ENCODE peak calls at places on chromosome 12, in seven cellular contexts. W is osteocyte, V is right atrium auricular region, H is astrocyte of the spinal cord, S is lower leg skin, N is coronary artery, A is uterus. F is an unnamed sample.

GRCh38 chr12:127909031-127909430 is 357.9 kb upstream of the TMEM132C start:
- DNase-seq in W (no peak), V (no peak), H (peak), S (no peak), N (no peak), A (no peak), F (no peak)

GRCh38 chr12:1435044-1435443 is 159.3 kb downstream of the FBXL14 start:
- DNase-seq in W (no peak), V (no peak), H (no peak), S (no peak), N (no peak), A (no peak), F (no peak)

GRCh38 chr12:122528582-122528981 is 1.5 kb downstream of the KNTC1 start:
- DNase-seq in W (no peak), V (no peak), H (no peak), S (no peak), N (no peak), A (no peak), F (no peak)

GRCh38 chr12:22275847-22276246 is 58.7 kb downstream of the ST8SIA1 start:
- DNase-seq in W (peak), V (peak), H (peak), S (peak), N (peak), A (peak), F (no peak)

GRCh38 chr12:452667-453210 is 7.0 kb upstream of the B4GALNT3 start:
- DNase-seq in W (no peak), V (no peak), H (no peak), S (no peak), N (no peak), A (no peak), F (no peak)

GRCh38 chr12:25313591-25313990 is 62.9 kb upstream of the KRAS start:
- DNase-seq in W (no peak), V (no peak), H (peak), S (no peak), N (no peak), A (no peak), F (no peak)

GRCh38 chr12:29703528-29703927 is 80.2 kb downstream of the TMTC1 start:
- DNase-seq in W (no peak), V (no peak), H (no peak), S (no peak), N (no peak), A (no peak), F (no peak)

GRCh38 chr12:54207539-54208267 is 18.9 kb upstream of the SMUG1 start:
- DNase-seq in W (peak), V (peak), H (peak), S (peak), N (no peak), A (peak), F (no peak)

GRCh38 chr12:120356567-120357030 is 12.4 kb downstream of the MSI1 start:
- DNase-seq in W (peak), V (peak), H (peak), S (peak), N (peak), A (peak), F (peak)

GRCh38 chr12:127811988-127812387 is 455.0 kb upstream of the TMEM132C start:
- DNase-seq in W (no peak), V (no peak), H (peak), S (no peak), N (no peak), A (peak), F (no peak)

GRCh38 chr12:64608901-64609542 is 1.3 kb upstream of the RASSF3 start:
- DNase-seq in W (no peak), V (peak), H (peak), S (peak), N (no peak), A (peak), F (peak)

GRCh38 chr12:24853588-24853987 is 95.3 kb downstream of the BCAT1 start:
- DNase-seq in W (no peak), V (no peak), H (peak), S (no peak), N (no peak), A (no peak), F (no peak)

GRCh38 chr12:48937170-48937569 is 11.9 kb upstream of the FKBP11 start:
- DNase-seq in W (no peak), V (no peak), H (no peak), S (no peak), N (no peak), A (no peak), F (no peak)

GRCh38 chr12:120095356-120096135 is 21.0 kb downstream of the RAB35 start:
- DNase-seq in W (no peak), V (no peak), H (no peak), S (no peak), N (no peak), A (no peak), F (no peak)

GRCh38 chr12:122090759-122091535 is 12.4 kb downstream of the MLXIP start:
- DNase-seq in W (no peak), V (no peak), H (peak), S (no peak), N (no peak), A (peak), F (peak)

GRCh38 chr12:47267571-47267970 is 187.8 kb upstream of the AMIGO2 start:
- DNase-seq in W (no peak), V (no peak), H (no peak), S (no peak), N (no peak), A (no peak), F (no peak)

GRCh38 chr12:27552886-27553560 is 29.0 kb downstream of the PPFIBP1 start:
- DNase-seq in W (no peak), V (no peak), H (no peak), S (no peak), N (no peak), A (peak), F (no peak)

GRCh38 chr12:132210223-132211055 is 66.2 kb downstream of the NOC4L start:
- DNase-seq in W (no peak), V (no peak), H (no peak), S (no peak), N (no peak), A (no peak), F (no peak)

GRCh38 chr12:67096533-67097318 is 172.4 kb upstream of the CAND1 start:
- DNase-seq in W (no peak), V (no peak), H (peak), S (no peak), N (no peak), A (no peak), F (no peak)

GRCh38 chr12:78085562-78086182 is 255.0 kb downstream of the NAV3 start:
- DNase-seq in W (no peak), V (no peak), H (peak), S (no peak), N (no peak), A (no peak), F (no peak)

GRCh38 chr12:110995016-110995415 is 74.6 kb upstream of the MYL2 start:
- DNase-seq in W (no peak), V (no peak), H (no peak), S (no peak), N (no peak), A (no peak), F (no peak)

GRCh38 chr12:6554168-6554989 is 1.5 kb downstream of the IFFO1 start:
- DNase-seq in W (peak), V (peak), H (peak), S (no peak), N (no peak), A (peak), F (peak)

GRCh38 chr12:51185171-51185717 is 12.3 kb upstream of the TFCP2 start:
- DNase-seq in W (no peak), V (no peak), H (no peak), S (no peak), N (no peak), A (no peak), F (no peak)

GRCh38 chr12:113649256-113649830 is 177.7 kb upstream of the LHX5 start:
- DNase-seq in W (no peak), V (no peak), H (no peak), S (no peak), N (no peak), A (no peak), F (no peak)

GRCh38 chr12:46946137-46946536 is 120.3 kb upstream of the SLC38A4 start:
- DNase-seq in W (no peak), V (no peak), H (no peak), S (no peak), N (no peak), A (no peak), F (no peak)

GRCh38 chr12:98635657-98636323 is 8.8 kb downstream of the IKBIP start:
- DNase-seq in W (no peak), V (no peak), H (peak), S (no peak), N (no peak), A (no peak), F (no peak)

GRCh38 chr12:125346361-125346760 is 281.1 kb downstream of the AACS start:
- DNase-seq in W (no peak), V (no peak), H (no peak), S (no peak), N (no peak), A (no peak), F (no peak)

GRCh38 chr12:78096909-78097597 is 266.4 kb downstream of the NAV3 start:
- DNase-seq in W (no peak), V (no peak), H (peak), S (no peak), N (no peak), A (peak), F (no peak)

GRCh38 chr12:16573652-16574077 is 32.3 kb downstream of the LMO3 start:
- DNase-seq in W (no peak), V (peak), H (no peak), S (no peak), N (no peak), A (peak), F (peak)

GRCh38 chr12:122983789-122984515 is 3.5 kb downstream of the ARL6IP4 start:
- DNase-seq in W (no peak), V (no peak), H (no peak), S (no peak), N (no peak), A (no peak), F (no peak)

GRCh38 chr12:10701226-10701681 is 21.9 kb downstream of the YBX3 start:
- DNase-seq in W (no peak), V (no peak), H (no peak), S (no peak), N (no peak), A (no peak), F (no peak)

GRCh38 chr12:2027379-2027778 is 23.1 kb upstream of the DCP1B start:
- DNase-seq in W (no peak), V (no peak), H (no peak), S (no peak), N (no peak), A (peak), F (no peak)

GRCh38 chr12:5627053-5627630 is 195.2 kb downstream of the NTF3 start:
- DNase-seq in W (no peak), V (no peak), H (no peak), S (no peak), N (no peak), A (no peak), F (no peak)

GRCh38 chr12:110312581-110313360 is 31.7 kb downstream of the ATP2A2 start:
- DNase-seq in W (no peak), V (no peak), H (peak), S (peak), N (no peak), A (peak), F (no peak)

GRCh38 chr12:59708059-59708458 is 112.2 kb downstream of the SLC16A7 start:
- DNase-seq in W (no peak), V (no peak), H (peak), S (no peak), N (no peak), A (no peak), F (no peak)

GRCh38 chr12:122974274-122974891 is 661 bp upstream of the OGFOD2 start:
- DNase-seq in W (peak), V (peak), H (peak), S (peak), N (peak), A (peak), F (peak)

GRCh38 chr12:128684357-128684756 is 139.4 kb downstream of the SLC15A4 start:
- DNase-seq in W (no peak), V (no peak), H (no peak), S (no peak), N (no peak), A (peak), F (no peak)

GRCh38 chr12:89709994-89710872 is 1.6 kb upstream of the ATP2B1 start:
- DNase-seq in W (no peak), V (peak), H (no peak), S (peak), N (peak), A (peak), F (peak)

GRCh38 chr12:89709157-89709993 is 737 bp upstream of the ATP2B1 start:
- DNase-seq in W (peak), V (peak), H (peak), S (peak), N (peak), A (peak), F (peak)

GRCh38 chr12:89707623-89707991 is 1.0 kb downstream of the ATP2B1 start:
- DNase-seq in W (no peak), V (no peak), H (no peak), S (peak), N (no peak), A (no peak), F (no peak)

GRCh38 chr12:89707992-89708792 is 446 bp downstream of the ATP2B1 start:
- DNase-seq in W (peak), V (no peak), H (peak), S (peak), N (peak), A (peak), F (peak)

DNA sequence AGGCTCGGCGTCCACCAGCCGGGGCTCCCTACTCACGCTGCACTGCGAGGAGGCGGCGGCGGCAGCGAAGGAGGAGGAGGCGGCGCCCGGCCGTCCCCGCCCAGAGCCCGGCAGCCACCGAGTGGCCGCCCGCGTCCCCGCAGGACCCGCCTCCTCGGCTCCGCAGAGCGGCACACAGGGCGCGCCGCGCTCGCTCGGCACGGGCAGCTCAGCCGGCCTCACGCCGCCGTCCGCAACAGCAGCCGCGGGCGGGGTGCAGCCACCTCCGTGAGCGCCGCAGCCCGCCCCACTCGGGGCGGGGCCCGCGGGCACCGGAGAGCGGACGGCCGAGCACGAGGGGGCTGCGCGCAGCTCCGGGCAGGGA is at the start of gene ATP2B1:
- DNase-seq in W (peak), V (peak), H (peak), S (peak), N (peak), A (peak), F (peak)
- TF ChIP-seq CTCF in W (peak), V (no peak), H (peak), S (no peak), N (no peak), A (no peak), F (no peak)

DNA sequence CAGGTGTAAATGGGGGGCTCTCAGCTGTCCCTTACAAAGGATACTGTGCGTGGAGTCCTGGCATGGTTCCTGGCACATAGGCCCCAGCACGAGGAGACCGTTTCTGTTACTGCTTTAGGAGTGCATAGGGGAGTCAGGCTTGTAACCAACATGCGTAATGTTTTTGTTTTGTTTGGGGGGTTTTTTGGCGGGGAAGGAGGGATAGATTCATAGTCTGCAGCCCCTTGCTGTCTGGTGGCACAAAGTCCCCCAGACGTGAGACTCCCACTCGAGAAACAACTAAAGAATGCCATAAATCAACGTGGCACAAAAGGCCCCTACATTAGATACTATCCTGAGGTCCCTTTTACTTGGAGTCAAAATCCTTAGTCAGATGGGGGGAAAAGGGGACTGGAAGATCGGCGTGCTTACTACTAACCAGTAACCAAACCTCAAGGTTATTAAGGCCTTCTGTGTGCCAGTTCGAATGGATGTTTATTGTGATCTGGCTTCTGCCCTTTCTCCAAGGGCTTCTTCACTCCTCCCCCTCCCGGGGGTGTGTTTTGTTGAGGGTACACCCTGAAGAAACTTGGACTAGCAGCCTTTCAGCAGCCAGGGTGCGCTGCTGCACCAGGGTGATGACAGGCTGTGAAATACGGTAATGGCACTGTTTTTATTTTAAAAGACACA is 873 bp downstream of the ISCU start:
- DNase-seq in W (peak), V (peak), H (peak), S (peak), N (peak), A (peak), F (peak)
- TF ChIP-seq CTCF in W (peak), V (peak), H (peak), S (no peak), N (peak), A (peak), F (peak)

GRCh38 chr12:7645395-7646177 is 20.1 kb downstream of the APOBEC1 start:
- DNase-seq in W (no peak), V (no peak), H (peak), S (no peak), N (no peak), A (no peak), F (no peak)

GRCh38 chr12:7638764-7639570 is 26.7 kb downstream of the APOBEC1 start:
- DNase-seq in W (no peak), V (peak), H (peak), S (peak), N (peak), A (peak), F (peak)

GRCh38 chr12:7646178-7646475 is 19.6 kb downstream of the APOBEC1 start:
- DNase-seq in W (no peak), V (no peak), H (no peak), S (no peak), N (no peak), A (no peak), F (no peak)

GRCh38 chr12:7642287-7642686 is 23.4 kb downstream of the APOBEC1 start:
- DNase-seq in W (no peak), V (no peak), H (no peak), S (no peak), N (no peak), A (no peak), F (no peak)

GRCh38 chr12:7642876-7643309 is 22.8 kb downstream of the APOBEC1 start:
- DNase-seq in W (no peak), V (no peak), H (no peak), S (no peak), N (no peak), A (no peak), F (no peak)
- TF ChIP-seq CTCF in W (peak), V (no peak), H (peak), S (no peak), N (no peak), A (no peak), F (peak)

GRCh38 chr12:4224211-4224878 is 49.2 kb upstream of the CCND2 start:
- DNase-seq in W (peak), V (peak), H (no peak), S (no peak), N (peak), A (no peak), F (peak)

GRCh38 chr12:4230526-4230925 is 43.0 kb upstream of the CCND2 start:
- DNase-seq in W (peak), V (no peak), H (no peak), S (no peak), N (no peak), A (no peak), F (no peak)

GRCh38 chr12:4227046-4227445 is 46.5 kb upstream of the CCND2 start:
- DNase-seq in W (no peak), V (no peak), H (no peak), S (no peak), N (peak), A (no peak), F (no peak)

GRCh38 chr12:4225571-4225970 is 48.0 kb upstream of the CCND2 start:
- DNase-seq in W (peak), V (peak), H (no peak), S (no peak), N (peak), A (no peak), F (no peak)

DNA sequence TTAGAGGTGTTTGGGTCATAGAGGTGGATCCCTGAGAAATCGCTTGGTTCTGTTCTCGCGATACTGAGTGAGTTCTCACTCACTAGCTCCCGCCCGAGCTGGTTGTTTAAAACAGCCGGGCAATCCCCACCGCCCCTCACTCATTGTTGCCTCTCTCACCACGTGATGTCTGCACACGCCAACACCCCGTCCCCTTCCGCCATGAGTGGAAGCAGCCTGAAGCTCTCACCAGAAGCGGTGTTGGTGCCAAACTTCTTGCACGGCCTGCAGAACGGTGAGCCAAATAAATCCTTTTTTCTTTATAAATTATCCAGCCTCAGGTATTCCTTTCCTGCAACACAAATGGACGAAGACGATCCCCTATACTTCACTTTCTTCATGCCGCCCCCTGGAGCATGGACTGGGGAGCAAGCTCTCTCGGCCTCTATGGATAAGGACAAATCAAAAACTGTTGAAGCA is 45.4 kb upstream of the CCND2 start:
- DNase-seq in W (peak), V (no peak), H (no peak), S (no peak), N (peak), A (no peak), F (no peak)
- TF ChIP-seq CTCF in W (no peak), V (no peak), H (no peak), S (no peak), N (no peak), A (no peak), F (no peak)

GRCh38 chr12:53096761-53097160 is 706 bp upstream of the IGFBP6 start:
- DNase-seq in W (no peak), V (no peak), H (no peak), S (no peak), N (no peak), A (no peak), F (no peak)

GRCh38 chr12:53098982-53099651 is 1.6 kb downstream of the IGFBP6 start:
- DNase-seq in W (peak), V (peak), H (peak), S (peak), N (peak), A (peak), F (peak)

GRCh38 chr12:53098354-53098981 is 1.0 kb downstream of the IGFBP6 start:
- DNase-seq in W (no peak), V (peak), H (peak), S (no peak), N (peak), A (peak), F (no peak)

GRCh38 chr12:53097207-53097563 is 282 bp upstream of the IGFBP6 start:
- DNase-seq in W (no peak), V (no peak), H (peak), S (no peak), N (no peak), A (no peak), F (no peak)

GRCh38 chr12:53097564-53098353 is at the start of gene IGFBP6:
- DNase-seq in W (no peak), V (no peak), H (peak), S (no peak), N (no peak), A (peak), F (no peak)
- TF ChIP-seq CTCF in W (peak), V (no peak), H (no peak), S (no peak), N (no peak), A (peak), F (no peak)

F was measured in CD14-positive monocyte.